ENCODE peak calls at places on chromosomes 2 and 18, in five cellular contexts. M is WERI-Rb-1, J is heart right ventricle, Z is left lung, O is gastrocnemius medialis. C is an unnamed sample.

GRCh38 chr2:199977984-199978415 is 22.6 kb downstream of the MAIP1 start:
- DNase-seq in J (no peak), Z (no peak), O (no peak), M (no peak), C (peak)

GRCh38 chr2:29238497-29238896 is 123.3 kb downstream of the CLIP4 start:
- DNase-seq in J (no peak), M (peak), O (no peak), Z (no peak), C (peak)

GRCh38 chr2:46471-47345 is at the start of gene FAM110C:
- DNase-seq in O (no peak), J (peak), Z (peak), M (peak), C (no peak)

GRCh38 chr2:73292316-73292905 is 937 bp downstream of the EGR4 start:
- DNase-seq in J (no peak), O (no peak), Z (peak), M (peak), C (no peak)

GRCh38 chr18:61606068-61606660 is 272.9 kb downstream of the CDH20 start:
- DNase-seq in Z (no peak), J (peak), O (no peak), M (peak), C (peak)

GRCh38 chr18:78092901-78093300 is 843.3 kb downstream of the GALR1 start:
- DNase-seq in O (no peak), M (no peak), J (no peak), Z (no peak), C (no peak)

GRCh38 chr18:3525870-3526420 is 76.0 kb downstream of the TGIF1 start:
- DNase-seq in J (no peak), O (no peak), M (peak), Z (no peak), C (no peak)

GRCh38 chr2:16021611-16022363 is 81.4 kb downstream of the MYCN start:
- DNase-seq in J (no peak), M (no peak), Z (no peak), O (no peak), C (no peak)

GRCh38 chr2:95042472-95043271 is 17.2 kb downstream of the MAL start:
- DNase-seq in Z (no peak), J (no peak), O (no peak), M (no peak), C (no peak)

GRCh38 chr2:38274286-38275276 is 102.5 kb downstream of the ATL2 start:
- DNase-seq in M (peak), J (peak), Z (no peak), O (peak), C (peak)

GRCh38 chr2:96264086-96264485 is 1.7 kb downstream of the TMEM127 start:
- DNase-seq in M (no peak), O (no peak), J (no peak), Z (no peak), C (peak)

GRCh38 chr18:51193621-51194287 is 3.7 kb downstream of the MEX3C start:
- DNase-seq in J (no peak), M (no peak), O (no peak), Z (no peak), C (peak)

GRCh38 chr18:51190000-51190399 is 7.5 kb downstream of the MEX3C start:
- DNase-seq in O (no peak), Z (no peak), J (no peak), M (no peak), C (no peak)

GRCh38 chr18:51194604-51195003 is 2.9 kb downstream of the MEX3C start:
- DNase-seq in M (no peak), Z (no peak), O (no peak), J (no peak), C (peak)

GRCh38 chr18:51191139-51191717 is 6.3 kb downstream of the MEX3C start:
- DNase-seq in M (no peak), J (no peak), O (no peak), Z (no peak), C (no peak)

DNA sequence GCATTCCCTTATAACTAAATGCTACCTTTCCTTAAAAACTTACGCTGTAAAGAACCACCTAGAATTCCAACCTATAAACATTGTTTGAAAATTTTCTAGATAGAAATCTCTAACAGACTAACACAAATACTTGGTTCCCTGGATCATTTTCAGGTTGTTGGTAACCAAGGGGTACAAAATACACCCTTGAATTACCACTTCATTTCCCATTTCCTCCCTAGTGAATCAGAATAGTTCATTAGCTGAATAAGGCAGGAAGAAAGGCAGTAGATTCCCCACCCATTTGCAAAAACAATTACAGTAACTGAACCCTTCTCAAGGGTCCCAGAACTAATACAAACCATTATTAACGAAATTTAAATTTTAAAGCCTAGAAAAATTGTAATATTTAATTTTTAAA is 5.5 kb downstream of the MEX3C start:
- DNase-seq in O (no peak), J (no peak), M (no peak), Z (no peak), C (no peak)
- TF ChIP-seq CTCF in O (no peak), J (no peak), M (no peak), Z (no peak), C (no peak)

GRCh38 chr2:44060990-44061389 is 65.2 kb upstream of the LRPPRC start:
- DNase-seq in J (no peak), M (no peak), O (no peak), Z (no peak), C (no peak)
- H3K4me3 ChIP-seq in J (no peak), M (no peak), O (no peak), Z (no peak), C (no peak)

GRCh38 chr18:833197-833596 is 21.2 kb upstream of the YES1 start:
- DNase-seq in Z (no peak), O (no peak), M (peak), J (no peak), C (no peak)

GRCh38 chr18:834086-834720 is 22.2 kb upstream of the YES1 start:
- DNase-seq in M (no peak), O (no peak), J (no peak), Z (no peak), C (no peak)

GRCh38 chr18:830315-830901 is 18.4 kb upstream of the YES1 start:
- DNase-seq in O (no peak), M (no peak), J (peak), Z (no peak), C (peak)

GRCh38 chr18:829432-829831 is 17.4 kb upstream of the YES1 start:
- DNase-seq in J (no peak), M (no peak), O (no peak), Z (no peak), C (no peak)

GRCh38 chr18:832085-832681 is 20.1 kb upstream of the YES1 start:
- DNase-seq in J (no peak), Z (peak), M (peak), O (no peak), C (no peak)
- TF ChIP-seq CTCF in J (no peak), Z (no peak), M (peak), O (no peak), C (no peak)

DNA sequence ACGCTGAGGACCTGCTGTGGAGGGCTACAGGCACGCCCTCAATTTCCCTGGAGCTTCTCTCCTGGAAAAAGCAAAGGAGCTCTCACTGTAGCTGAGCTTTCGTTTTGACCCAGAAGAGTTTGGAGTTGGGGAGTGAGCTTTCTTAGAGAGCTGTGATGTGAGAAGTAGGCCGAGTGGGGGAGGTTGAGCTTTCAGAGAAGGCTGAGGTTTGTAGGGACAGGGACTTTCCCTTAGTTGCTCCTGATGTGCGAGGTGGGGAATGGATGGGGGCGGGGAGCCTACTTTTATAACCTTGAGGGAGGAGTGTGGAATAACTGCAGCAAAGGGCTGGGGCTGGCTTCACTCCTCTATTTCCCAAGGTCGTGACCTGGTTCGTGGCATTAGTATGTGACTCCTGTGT is 47.1 kb downstream of the ZNF532 start:
- DNase-seq in O (no peak), M (no peak), Z (no peak), J (peak), C (no peak)
- H3K4me3 ChIP-seq in O (peak), M (no peak), Z (no peak), J (no peak), C (no peak)

DNA sequence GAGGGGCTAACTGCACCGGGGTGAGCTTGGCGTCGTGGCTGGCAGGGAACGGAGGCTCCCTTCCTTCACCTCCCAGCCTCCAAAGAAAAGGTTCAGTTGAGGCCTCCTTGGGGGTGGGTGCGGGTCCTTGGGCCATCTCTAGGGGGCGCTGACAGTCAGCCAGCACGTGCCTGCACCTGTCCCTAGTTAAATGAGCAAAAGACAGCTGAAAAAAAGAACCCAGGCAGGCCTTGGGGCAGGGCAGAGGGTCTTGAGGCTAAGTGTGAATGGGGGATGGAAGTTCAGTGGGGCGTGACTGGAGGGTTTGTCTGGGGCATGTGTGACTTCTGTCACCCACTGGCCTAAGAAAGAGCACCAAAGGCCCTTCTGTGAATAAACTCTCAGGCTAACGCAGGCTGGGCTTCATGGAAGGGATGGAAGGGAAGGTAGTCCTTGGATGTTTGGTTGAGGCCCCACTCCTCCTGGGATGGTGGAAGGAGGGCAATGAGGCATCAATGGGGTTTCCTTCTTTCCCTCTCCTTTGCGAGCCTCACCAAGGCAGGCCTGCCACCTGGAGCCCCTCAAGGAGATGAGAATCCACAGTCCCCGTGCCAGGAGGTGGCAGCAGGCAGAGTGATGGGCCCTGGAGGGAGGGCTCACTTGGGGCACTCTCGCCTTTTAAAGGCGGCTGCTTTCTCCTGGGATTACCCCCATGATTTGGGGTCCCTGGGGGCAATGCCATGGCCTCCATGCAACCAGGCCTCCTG is 56.2 kb downstream of the ZFP36L2 start:
- DNase-seq in Z (peak), O (no peak), J (no peak), M (peak), C (no peak)
- TF ChIP-seq CTCF in Z (peak), O (peak), J (peak), M (peak), C (peak)

GRCh38 chr2:197675711-197676188 is 363 bp upstream of the RFTN2 start:
- DNase-seq in O (no peak), Z (no peak), M (no peak), J (peak), C (peak)

GRCh38 chr2:197674060-197674459 is 1.3 kb downstream of the RFTN2 start:
- DNase-seq in O (no peak), M (no peak), Z (no peak), J (no peak), C (no peak)

GRCh38 chr2:197675246-197675645 is at the start of gene RFTN2:
- DNase-seq in M (no peak), Z (no peak), J (no peak), O (no peak), C (no peak)

GRCh38 chr2:197673606-197674005 is 1.8 kb downstream of the RFTN2 start:
- DNase-seq in M (no peak), Z (no peak), J (no peak), O (no peak), C (no peak)

DNA sequence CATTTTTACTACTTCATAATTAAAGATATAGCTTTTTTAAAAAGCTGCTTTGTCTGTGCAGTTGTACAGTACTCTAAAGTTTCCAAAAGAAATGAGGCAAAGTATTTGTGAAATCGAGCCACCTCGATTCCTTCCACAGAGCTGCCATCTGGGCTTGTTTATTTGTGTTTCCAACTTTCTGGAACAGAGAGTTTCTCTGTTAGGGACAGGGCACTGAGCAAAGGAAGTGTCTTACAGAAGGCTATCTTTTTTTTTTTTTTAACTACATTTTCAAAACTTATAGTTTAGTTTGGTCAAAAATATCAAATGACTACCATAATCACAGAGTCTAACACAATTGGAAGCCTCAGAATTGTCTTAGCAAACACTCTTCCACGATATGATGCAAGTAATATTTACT is 841 bp downstream of the RFTN2 start:
- DNase-seq in M (no peak), J (no peak), O (no peak), Z (no peak), C (peak)
- H3K4me3 ChIP-seq in M (no peak), J (peak), O (peak), Z (peak), C (peak)

GRCh38 chr18:27400001-27400400 is 214.9 kb upstream of the CHST9 start:
- DNase-seq in O (no peak), J (no peak), Z (peak), M (peak), C (no peak)
- TF ChIP-seq CTCF in O (no peak), J (no peak), Z (no peak), M (peak), C (no peak)

DNA sequence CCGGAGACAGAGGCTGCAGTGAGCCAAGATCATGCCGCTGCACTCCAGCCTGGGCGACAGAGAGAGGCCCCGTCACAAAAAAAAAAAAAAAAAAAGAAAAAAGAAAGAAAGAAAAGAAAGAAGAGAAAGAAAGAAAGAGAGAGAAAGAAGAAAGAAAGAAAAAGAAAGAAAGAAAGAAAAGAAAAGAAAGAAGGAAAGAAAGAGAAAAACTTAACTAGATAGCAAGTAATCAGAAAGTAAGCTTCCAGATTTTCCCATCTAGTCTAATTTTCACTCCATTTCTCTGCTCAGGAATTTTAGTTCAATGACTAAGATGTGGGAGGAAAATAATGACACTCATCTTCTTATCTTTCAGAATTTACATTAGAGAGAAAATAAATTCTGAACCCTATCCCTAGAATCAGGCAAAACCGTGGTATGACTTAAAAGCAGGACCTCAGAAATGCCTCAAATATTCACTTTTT is 2.4 kb downstream of the GFPT1 start:
- DNase-seq in O (no peak), M (no peak), J (no peak), Z (no peak), C (peak)
- H3K4me3 ChIP-seq in O (no peak), M (no peak), J (no peak), Z (no peak), C (peak)

GRCh38 chr18:50647237-50647636 is 87.3 kb downstream of the MAPK4 start:
- DNase-seq in J (no peak), M (no peak), Z (no peak), O (no peak), C (no peak)

GRCh38 chr18:50647792-50648191 is 87.9 kb downstream of the MAPK4 start:
- DNase-seq in M (no peak), J (no peak), O (no peak), Z (no peak), C (no peak)

GRCh38 chr18:50644146-50644545 is 84.3 kb downstream of the MAPK4 start:
- DNase-seq in O (no peak), J (no peak), M (no peak), Z (no peak), C (no peak)

GRCh38 chr18:50642439-50642838 is 82.6 kb downstream of the MAPK4 start:
- DNase-seq in J (no peak), Z (no peak), O (no peak), M (no peak), C (no peak)

DNA sequence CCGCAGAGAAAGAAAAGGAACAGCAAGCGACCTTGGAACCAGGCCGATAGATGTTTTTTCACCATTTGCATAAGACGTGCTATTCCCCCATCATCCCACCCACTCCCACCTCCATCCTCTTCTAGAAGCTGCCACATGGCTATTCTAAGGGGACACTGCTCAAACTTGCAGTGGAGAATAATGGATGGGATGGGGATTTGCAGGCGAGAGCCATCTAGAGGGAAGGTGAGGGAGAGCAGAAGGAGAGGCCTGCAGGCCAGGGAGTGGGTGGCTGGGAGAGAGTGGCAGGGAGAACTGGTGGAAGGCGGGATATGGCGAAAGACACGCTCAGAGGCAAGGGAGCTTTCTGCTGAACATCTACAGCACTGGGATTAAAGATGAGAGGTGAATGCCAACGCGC is 84.9 kb downstream of the MAPK4 start:
- DNase-seq in M (peak), Z (no peak), O (no peak), J (no peak), C (no peak)
- TF ChIP-seq CTCF in M (peak), Z (no peak), O (no peak), J (no peak), C (no peak)

GRCh38 chr2:119433636-119434327 is 2.1 kb downstream of the TMEM37 start:
- DNase-seq in J (no peak), O (no peak), M (no peak), Z (no peak), C (no peak)
- H3K4me3 ChIP-seq in J (no peak), O (no peak), M (no peak), Z (no peak), C (no peak)

C was measured in AG10803.